ENCODE peak calls at places on chromosomes 2 and 18, in six cellular contexts. Q is Peyer's patch, M is stomach, W is right lobe of liver, P is K562, A is HCT116. K is an unnamed sample.

GRCh38 chr2:129764376-129765325 is 214.8 kb upstream of the RAB6C start:
- DNase-seq in A (peak; percentile 8), Q (no peak), M (no peak), P (no peak), W (no peak), K (no peak)

GRCh38 chr2:145006957-145007672 is 487.2 kb upstream of the ZEB2 start:
- DNase-seq in A (no peak), Q (no peak), M (no peak), P (no peak), W (no peak), K (no peak)

GRCh38 chr2:75113217-75113616 is 86.1 kb downstream of the TACR1 start:
- DNase-seq in Q (no peak), M (no peak), W (no peak), P (no peak), A (no peak), K (no peak)

GRCh38 chr2:191009541-191010374 is 4.2 kb downstream of the STAT1 start:
- DNase-seq in P (no peak), A (no peak), Q (no peak), W (no peak), M (no peak), K (no peak)

GRCh38 chr2:66581461-66582363 is 146.8 kb downstream of the MEIS1 start:
- DNase-seq in Q (no peak), W (no peak), M (no peak), A (no peak), P (no peak), K (no peak)

GRCh38 chr2:49044265-49044664 is 110.0 kb downstream of the FSHR start:
- DNase-seq in M (no peak), W (no peak), A (no peak), P (no peak), Q (no peak), K (no peak)

GRCh38 chr2:221571108-221571390 is 1.1 kb downstream of the EPHA4 start:
- DNase-seq in Q (peak; percentile 27), P (no peak), M (no peak), W (no peak), A (no peak), K (no peak)

GRCh38 chr2:143841935-143842334 is 678.0 kb downstream of the ZEB2 start:
- DNase-seq in Q (no peak), M (no peak), P (no peak), A (no peak), W (no peak), K (no peak)

GRCh38 chr2:28360742-28361293 is 31.8 kb upstream of the FOSL2 start:
- DNase-seq in A (no peak), M (no peak), W (peak; percentile 56), Q (no peak), P (peak; percentile 32), K (no peak)

GRCh38 chr18:12423393-12423792 is 15.7 kb downstream of the PRELID3A start:
- DNase-seq in Q (no peak), W (no peak), P (no peak), A (no peak), M (no peak), K (no peak)

GRCh38 chr2:152189622-152190495 is 14.3 kb upstream of the STAM2 start:
- DNase-seq in P (peak; percentile 47), Q (no peak), M (no peak), W (no peak), A (peak; percentile 48), K (peak; percentile 62)

GRCh38 chr18:9612215-9612830 is 2.0 kb downstream of the PPP4R1 start:
- DNase-seq in A (peak; percentile 60), Q (peak; percentile 33), W (no peak), P (no peak), M (peak; percentile 44), K (peak; percentile 50)

GRCh38 chr2:241272722-241273551 is 42.5 kb downstream of the HDLBP start:
- DNase-seq in A (no peak), M (peak; percentile 74), P (no peak), Q (no peak), W (peak; percentile 78), K (peak; percentile 62)

GRCh38 chr2:111149882-111150455 is 29.3 kb downstream of the BCL2L11 start:
- DNase-seq in M (no peak), P (peak; percentile 47), W (no peak), A (no peak), Q (no peak), K (no peak)

GRCh38 chr2:111145103-111145760 is 24.5 kb downstream of the BCL2L11 start:
- DNase-seq in W (no peak), M (no peak), A (no peak), P (no peak), Q (no peak), K (no peak)

GRCh38 chr2:111148225-111148873 is 27.6 kb downstream of the BCL2L11 start:
- DNase-seq in W (no peak), Q (no peak), A (no peak), P (peak; percentile 66), M (no peak), K (no peak)

GRCh38 chr2:111145951-111146350 is 25.2 kb downstream of the BCL2L11 start:
- DNase-seq in P (no peak), M (no peak), A (no peak), Q (no peak), W (no peak), K (no peak)

GRCh38 chr2:111148925-111149324 is 28.2 kb downstream of the BCL2L11 start:
- DNase-seq in M (no peak), W (no peak), A (no peak), Q (no peak), P (peak; percentile 28), K (no peak)
- H3K4me1 ChIP-seq in M (peaks cover 9% of the 10 kb centered on the region), W (no peaks in the 10 kb centered on the region), A (no peaks in the 10 kb centered on the region), Q (no peaks in the 10 kb centered on the region), P (peaks cover 3% of the 10 kb centered on the region), K (no peaks in the 10 kb centered on the region)

GRCh38 chr2:223835701-223836532 is 1.5 kb downstream of the AP1S3 start:
- DNase-seq in Q (peak; percentile 89), W (no peak), A (no peak), P (no peak), M (no peak), K (no peak)
- TF ChIP-seq POLR2A in Q (no peak), W (no peak), A (no peak), P (no peak), M (no peak), K (no peak)

DNA sequence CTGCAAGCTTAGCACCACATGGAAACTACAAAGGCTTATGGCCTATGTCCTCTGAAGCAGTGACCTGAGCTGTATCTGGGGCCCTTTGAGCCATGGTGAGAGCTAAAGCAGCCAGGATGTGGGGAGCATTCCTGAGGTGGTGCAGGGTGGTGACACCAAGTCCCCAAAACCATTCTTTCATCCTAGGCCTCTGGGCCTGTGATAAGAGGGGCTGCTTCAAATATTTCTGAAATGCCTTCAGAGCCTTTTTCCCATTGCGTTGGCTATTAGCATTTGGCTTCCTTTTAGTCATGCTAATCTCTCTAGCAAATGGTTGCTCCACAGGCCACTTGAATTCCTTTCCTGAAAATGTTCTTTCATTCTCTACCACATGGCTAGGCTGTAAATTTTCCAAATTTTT is 13.4 kb downstream of the CCDC150 start:
- DNase-seq in A (no peak), M (no peak), P (no peak), Q (no peak), W (no peak), K (no peak)
- H3K4me1 ChIP-seq in A (no peaks in the 10 kb centered on the region), M (no peaks in the 10 kb centered on the region), P (no peaks in the 10 kb centered on the region), Q (no peaks in the 10 kb centered on the region), W (no peaks in the 10 kb centered on the region), K (no peaks in the 10 kb centered on the region)

GRCh38 chr18:21453512-21453862 is 147.0 kb downstream of the ESCO1 start:
- DNase-seq in P (no peak), W (peak; percentile 74), A (no peak), M (no peak), Q (no peak), K (no peak)
- TF ChIP-seq POLR2A in P (no peak), W (no peak), A (no peak), M (no peak), Q (no peak), K (no peak)

GRCh38 chr2:16624419-16624745 is 41.3 kb downstream of the CYRIA start:
- DNase-seq in Q (no peak), P (no peak), A (no peak), W (no peak), M (no peak), K (no peak)

GRCh38 chr2:16623046-16623445 is 42.6 kb downstream of the CYRIA start:
- DNase-seq in A (no peak), P (no peak), Q (no peak), W (no peak), M (no peak), K (no peak)

GRCh38 chr2:16625201-16625729 is 40.4 kb downstream of the CYRIA start:
- DNase-seq in P (peak; percentile 29), W (no peak), Q (peak; percentile 69), M (no peak), A (no peak), K (peak; percentile 44)

GRCh38 chr2:16622399-16622968 is 43.1 kb downstream of the CYRIA start:
- DNase-seq in A (no peak), P (no peak), M (no peak), Q (no peak), W (no peak), K (no peak)

DNA sequence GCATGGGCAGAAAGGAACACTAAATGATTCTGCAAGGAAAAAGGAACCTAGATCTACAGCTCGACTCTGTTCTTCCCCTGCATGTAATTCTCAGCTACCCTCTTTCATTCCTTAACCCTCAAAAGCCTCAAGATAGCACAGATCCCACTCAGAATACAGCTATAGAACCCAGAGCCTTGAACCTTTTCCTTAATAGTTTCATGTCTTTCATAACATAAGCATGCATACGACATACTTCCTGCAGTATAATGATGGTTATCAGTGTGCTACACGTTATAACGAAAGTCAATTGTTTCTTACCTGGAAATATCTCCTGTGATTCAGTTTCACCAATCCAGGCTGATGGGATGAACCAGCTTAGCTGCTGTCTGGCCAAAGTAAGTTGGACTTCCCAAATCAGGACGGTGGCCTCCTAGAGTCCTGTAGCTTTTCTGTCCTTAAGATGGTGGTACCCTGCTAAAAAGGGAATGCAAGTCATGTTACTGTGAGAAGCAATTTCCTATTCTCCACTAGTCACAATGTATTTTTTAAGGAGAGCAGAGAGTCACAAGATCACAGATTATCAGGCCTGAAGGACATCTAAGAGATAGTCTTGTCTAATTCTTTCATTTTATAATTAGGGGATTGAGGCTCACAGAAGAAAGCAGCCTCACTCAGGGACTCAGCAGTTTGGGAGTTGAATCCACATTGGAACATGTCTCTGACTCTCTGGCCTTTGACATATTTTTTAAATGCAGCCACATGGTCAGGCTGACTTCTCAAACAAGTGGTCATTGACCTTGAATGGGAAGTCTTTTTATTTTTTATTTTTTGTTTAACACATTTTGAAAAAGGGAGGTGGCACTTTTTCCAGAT is 41.8 kb downstream of the CYRIA start:
- DNase-seq in A (no peak), Q (no peak), P (no peak), M (no peak), W (no peak), K (no peak)
- H3K4me1 ChIP-seq in A (no peaks in the 10 kb centered on the region), Q (peaks cover 4% of the 10 kb centered on the region), P (peaks cover 14% of the 10 kb centered on the region), M (peaks cover 55% of the 10 kb centered on the region), W (peaks cover 14% of the 10 kb centered on the region), K (peaks cover 10% of the 10 kb centered on the region)